ENCODE peak calls at places on chromosome 2, in eight cellular contexts. One of them, this sample, is unnamed.

GRCh38 chr2:161486111-161486510 is 70.0 kb downstream of the TBR1 start:
- DNase-seq in NCI-H2081: no peak
- DNase-seq in Calu3: no peak
- DNase-seq in nucleus accumbens: no peak
- DNase-seq in NCI-H1092 treated with DMSO at 0.1 percent for 48 hours: no peak
- DNase-seq in MCF 10A: peak
- DNase-seq in frontal cortex: no peak
- DNase-seq in foreskin fibroblast: no peak
- DNase-seq in this sample: no peak

GRCh38 chr2:222690564-222691200 is 19.2 kb downstream of the MOGAT1 start:
- DNase-seq in NCI-H2081: peak
- DNase-seq in frontal cortex: no peak
- DNase-seq in nucleus accumbens: peak
- DNase-seq in MCF 10A: peak
- DNase-seq in foreskin fibroblast: peak
- DNase-seq in NCI-H1092 treated with DMSO at 0.1 percent for 48 hours: peak
- DNase-seq in Calu3: peak
- DNase-seq in this sample: peak

GRCh38 chr2:99960724-99961566 is 181.4 kb downstream of the AFF3 start:
- DNase-seq in NCI-H1092 treated with DMSO at 0.1 percent for 48 hours: no peak
- DNase-seq in NCI-H2081: no peak
- DNase-seq in frontal cortex: no peak
- DNase-seq in nucleus accumbens: no peak
- DNase-seq in Calu3: no peak
- DNase-seq in foreskin fibroblast: no peak
- DNase-seq in MCF 10A: no peak
- DNase-seq in this sample: no peak

GRCh38 chr2:17228461-17228860 is 289.8 kb downstream of the RAD51AP2 start:
- DNase-seq in MCF 10A: no peak
- DNase-seq in foreskin fibroblast: no peak
- DNase-seq in NCI-H1092 treated with DMSO at 0.1 percent for 48 hours: no peak
- DNase-seq in Calu3: no peak
- DNase-seq in nucleus accumbens: no peak
- DNase-seq in frontal cortex: no peak
- DNase-seq in NCI-H2081: no peak
- DNase-seq in this sample: no peak

GRCh38 chr2:151197184-151198070 is 64.2 kb downstream of the RBM43 start:
- DNase-seq in nucleus accumbens: peak
- DNase-seq in Calu3: no peak
- DNase-seq in frontal cortex: no peak
- DNase-seq in MCF 10A: no peak
- DNase-seq in NCI-H2081: no peak
- DNase-seq in foreskin fibroblast: no peak
- DNase-seq in NCI-H1092 treated with DMSO at 0.1 percent for 48 hours: no peak
- DNase-seq in this sample: no peak

GRCh38 chr2:106839849-106840595 is 45.9 kb downstream of the ST6GAL2 start:
- DNase-seq in NCI-H1092 treated with DMSO at 0.1 percent for 48 hours: peak
- DNase-seq in NCI-H2081: no peak
- DNase-seq in Calu3: no peak
- DNase-seq in foreskin fibroblast: no peak
- DNase-seq in frontal cortex: no peak
- DNase-seq in nucleus accumbens: no peak
- DNase-seq in MCF 10A: no peak
- DNase-seq in this sample: no peak

GRCh38 chr2:173605994-173606393 is 251.3 kb downstream of the CDCA7 start:
- DNase-seq in MCF 10A: no peak
- DNase-seq in nucleus accumbens: no peak
- DNase-seq in NCI-H1092 treated with DMSO at 0.1 percent for 48 hours: no peak
- DNase-seq in frontal cortex: no peak
- DNase-seq in NCI-H2081: no peak
- DNase-seq in Calu3: no peak
- DNase-seq in foreskin fibroblast: no peak
- DNase-seq in this sample: no peak

GRCh38 chr2:207230261-207231105 is 64.7 kb upstream of the KLF7 start:
- DNase-seq in nucleus accumbens: no peak
- DNase-seq in frontal cortex: no peak
- DNase-seq in Calu3: no peak
- DNase-seq in MCF 10A: peak
- DNase-seq in foreskin fibroblast: no peak
- DNase-seq in NCI-H2081: no peak
- DNase-seq in NCI-H1092 treated with DMSO at 0.1 percent for 48 hours: no peak
- DNase-seq in this sample: peak

GRCh38 chr2:68345129-68345875 is 19.8 kb upstream of the PLEK start:
- DNase-seq in frontal cortex: no peak
- DNase-seq in foreskin fibroblast: no peak
- DNase-seq in NCI-H1092 treated with DMSO at 0.1 percent for 48 hours: no peak
- DNase-seq in Calu3: no peak
- DNase-seq in nucleus accumbens: no peak
- DNase-seq in MCF 10A: no peak
- DNase-seq in NCI-H2081: no peak
- DNase-seq in this sample: no peak

GRCh38 chr2:35871672-35872071 is 483.9 kb upstream of the CRIM1 start:
- DNase-seq in frontal cortex: no peak
- DNase-seq in foreskin fibroblast: no peak
- DNase-seq in nucleus accumbens: no peak
- DNase-seq in Calu3: no peak
- DNase-seq in MCF 10A: no peak
- DNase-seq in NCI-H1092 treated with DMSO at 0.1 percent for 48 hours: no peak
- DNase-seq in NCI-H2081: no peak
- DNase-seq in this sample: no peak

GRCh38 chr2:40625849-40626248 is 174.0 kb upstream of the SLC8A1 start:
- DNase-seq in NCI-H2081: no peak
- DNase-seq in frontal cortex: no peak
- DNase-seq in foreskin fibroblast: peak
- DNase-seq in nucleus accumbens: no peak
- DNase-seq in MCF 10A: peak
- DNase-seq in Calu3: no peak
- DNase-seq in NCI-H1092 treated with DMSO at 0.1 percent for 48 hours: no peak
- DNase-seq in this sample: peak

GRCh38 chr2:8494589-8494988 is 187.3 kb upstream of the ID2 start:
- DNase-seq in NCI-H2081: no peak
- DNase-seq in Calu3: no peak
- DNase-seq in frontal cortex: no peak
- DNase-seq in NCI-H1092 treated with DMSO at 0.1 percent for 48 hours: no peak
- DNase-seq in nucleus accumbens: no peak
- DNase-seq in MCF 10A: no peak
- DNase-seq in foreskin fibroblast: no peak
- DNase-seq in this sample: no peak

GRCh38 chr2:62229082-62229620 is 33.2 kb downstream of the B3GNT2 start:
- DNase-seq in Calu3: no peak
- DNase-seq in NCI-H1092 treated with DMSO at 0.1 percent for 48 hours: no peak
- DNase-seq in MCF 10A: no peak
- DNase-seq in nucleus accumbens: no peak
- DNase-seq in NCI-H2081: no peak
- DNase-seq in frontal cortex: no peak
- DNase-seq in foreskin fibroblast: no peak
- DNase-seq in this sample: no peak

GRCh38 chr2:96551605-96552283 is 15.2 kb downstream of the ARID5A start:
- DNase-seq in nucleus accumbens: no peak
- DNase-seq in NCI-H2081: no peak
- DNase-seq in Calu3: no peak
- DNase-seq in MCF 10A: no peak
- DNase-seq in foreskin fibroblast: no peak
- DNase-seq in NCI-H1092 treated with DMSO at 0.1 percent for 48 hours: no peak
- DNase-seq in frontal cortex: no peak
- DNase-seq in this sample: no peak

GRCh38 chr2:26412091-26412673 is 10.5 kb downstream of the DRC1 start:
- DNase-seq in Calu3: peak
- DNase-seq in frontal cortex: no peak
- DNase-seq in MCF 10A: no peak
- DNase-seq in nucleus accumbens: no peak
- DNase-seq in foreskin fibroblast: no peak
- DNase-seq in NCI-H2081: no peak
- DNase-seq in NCI-H1092 treated with DMSO at 0.1 percent for 48 hours: no peak
- DNase-seq in this sample: no peak

GRCh38 chr2:189276277-189276676 is 96.7 kb upstream of the COL5A2 start:
- DNase-seq in nucleus accumbens: no peak
- DNase-seq in NCI-H2081: no peak
- DNase-seq in Calu3: no peak
- DNase-seq in frontal cortex: no peak
- DNase-seq in MCF 10A: peak
- DNase-seq in NCI-H1092 treated with DMSO at 0.1 percent for 48 hours: no peak
- DNase-seq in foreskin fibroblast: peak
- DNase-seq in this sample: peak

GRCh38 chr2:240445961-240446538 is 10.6 kb downstream of the GPC1 start:
- DNase-seq in nucleus accumbens: no peak
- DNase-seq in frontal cortex: no peak
- DNase-seq in Calu3: no peak
- DNase-seq in NCI-H2081: no peak
- DNase-seq in MCF 10A: no peak
- DNase-seq in NCI-H1092 treated with DMSO at 0.1 percent for 48 hours: no peak
- DNase-seq in foreskin fibroblast: no peak
- DNase-seq in this sample: no peak

GRCh38 chr2:157592983-157593382 is 35.7 kb downstream of the ACVR1C start:
- DNase-seq in Calu3: no peak
- DNase-seq in NCI-H1092 treated with DMSO at 0.1 percent for 48 hours: no peak
- DNase-seq in MCF 10A: peak
- DNase-seq in nucleus accumbens: no peak
- DNase-seq in NCI-H2081: peak
- DNase-seq in foreskin fibroblast: no peak
- DNase-seq in frontal cortex: no peak
- DNase-seq in this sample: no peak

GRCh38 chr2:22037274-22037673 is 913.5 kb downstream of the TDRD15 start:
- DNase-seq in foreskin fibroblast: no peak
- DNase-seq in MCF 10A: no peak
- DNase-seq in NCI-H2081: no peak
- DNase-seq in Calu3: no peak
- DNase-seq in frontal cortex: no peak
- DNase-seq in NCI-H1092 treated with DMSO at 0.1 percent for 48 hours: no peak
- DNase-seq in nucleus accumbens: no peak
- DNase-seq in this sample: no peak

GRCh38 chr2:231709981-231710750 is 1.8 kb downstream of the PTMA start:
- DNase-seq in frontal cortex: peak
- DNase-seq in NCI-H2081: peak
- DNase-seq in nucleus accumbens: peak
- DNase-seq in MCF 10A: peak
- DNase-seq in NCI-H1092 treated with DMSO at 0.1 percent for 48 hours: peak
- DNase-seq in foreskin fibroblast: peak
- DNase-seq in Calu3: peak
- DNase-seq in this sample: peak

GRCh38 chr2:126822921-126823320 is 75.8 kb upstream of the TEX51 start:
- DNase-seq in nucleus accumbens: no peak
- DNase-seq in MCF 10A: no peak
- DNase-seq in foreskin fibroblast: no peak
- DNase-seq in NCI-H1092 treated with DMSO at 0.1 percent for 48 hours: no peak
- DNase-seq in NCI-H2081: no peak
- DNase-seq in Calu3: no peak
- DNase-seq in frontal cortex: no peak
- DNase-seq in this sample: no peak

GRCh38 chr2:124670187-124670586 is 645.1 kb downstream of the CNTNAP5 start:
- DNase-seq in frontal cortex: no peak
- DNase-seq in Calu3: no peak
- DNase-seq in NCI-H1092 treated with DMSO at 0.1 percent for 48 hours: no peak
- DNase-seq in NCI-H2081: no peak
- DNase-seq in MCF 10A: no peak
- DNase-seq in nucleus accumbens: no peak
- DNase-seq in foreskin fibroblast: no peak
- DNase-seq in this sample: no peak

GRCh38 chr2:145563752-145564615 is 1044.1 kb upstream of the ZEB2 start:
- DNase-seq in MCF 10A: peak
- DNase-seq in NCI-H1092 treated with DMSO at 0.1 percent for 48 hours: no peak
- DNase-seq in nucleus accumbens: no peak
- DNase-seq in NCI-H2081: peak
- DNase-seq in Calu3: no peak
- DNase-seq in foreskin fibroblast: no peak
- DNase-seq in frontal cortex: no peak
- DNase-seq in this sample: peak